ENCODE peak calls at places on chromosomes 16 and 17, in four cellular contexts. I is endothelial cell; O is heart right ventricle; L is CD8-positive, alpha-beta T cell. H is an unnamed sample.

GRCh38 chr16:48132696-48133095 is 23.1 kb downstream of the ABCC12 start:
- DNase-seq in I (no peak), O (no peak), L (no peak), H (no peak)

GRCh38 chr16:78461496-78461938 is 362.1 kb downstream of the WWOX start:
- DNase-seq in I (no peak), O (no peak), L (no peak), H (no peak)

GRCh38 chr17:51238253-51238887 is 21.5 kb downstream of the MBTD1 start:
- DNase-seq in I (no peak), O (no peak), L (no peak), H (peak)

GRCh38 chr16:54931041-54931756 is 534 bp downstream of the IRX5 start:
- DNase-seq in I (peak), O (peak), L (no peak), H (peak)

GRCh38 chr16:71426069-71426879 is 15.6 kb downstream of the TLE7 start:
- DNase-seq in I (peak), O (no peak), L (no peak), H (peak)

GRCh38 chr17:57880086-57880456 is 30.2 kb upstream of the MRPS23 start:
- DNase-seq in I (no peak), O (no peak), L (no peak), H (no peak)

GRCh38 chr16:11585460-11586374 is 1.0 kb downstream of the LITAF start:
- DNase-seq in I (no peak), O (peak), L (no peak), H (peak)

GRCh38 chr17:47077576-47077975 is 98.5 kb upstream of the RPRML start:
- DNase-seq in I (no peak), O (no peak), L (no peak), H (no peak)

GRCh38 chr17:75778861-75779249 is 5.8 kb upstream of the UNK start:
- DNase-seq in I (peak), O (peak), L (no peak), H (peak)

GRCh38 chr16:85455534-85455933 is 157.6 kb upstream of the GSE1 start:
- DNase-seq in I (no peak), O (no peak), L (no peak), H (no peak)

GRCh38 chr16:85453701-85454100 is 159.4 kb upstream of the GSE1 start:
- DNase-seq in I (no peak), O (no peak), L (no peak), H (no peak)

GRCh38 chr16:85453179-85453678 is 159.9 kb upstream of the GSE1 start:
- DNase-seq in I (no peak), O (no peak), L (no peak), H (no peak)

GRCh38 chr16:85452364-85453178 is 160.6 kb upstream of the GSE1 start:
- DNase-seq in I (no peak), O (no peak), L (no peak), H (no peak)

DNA sequence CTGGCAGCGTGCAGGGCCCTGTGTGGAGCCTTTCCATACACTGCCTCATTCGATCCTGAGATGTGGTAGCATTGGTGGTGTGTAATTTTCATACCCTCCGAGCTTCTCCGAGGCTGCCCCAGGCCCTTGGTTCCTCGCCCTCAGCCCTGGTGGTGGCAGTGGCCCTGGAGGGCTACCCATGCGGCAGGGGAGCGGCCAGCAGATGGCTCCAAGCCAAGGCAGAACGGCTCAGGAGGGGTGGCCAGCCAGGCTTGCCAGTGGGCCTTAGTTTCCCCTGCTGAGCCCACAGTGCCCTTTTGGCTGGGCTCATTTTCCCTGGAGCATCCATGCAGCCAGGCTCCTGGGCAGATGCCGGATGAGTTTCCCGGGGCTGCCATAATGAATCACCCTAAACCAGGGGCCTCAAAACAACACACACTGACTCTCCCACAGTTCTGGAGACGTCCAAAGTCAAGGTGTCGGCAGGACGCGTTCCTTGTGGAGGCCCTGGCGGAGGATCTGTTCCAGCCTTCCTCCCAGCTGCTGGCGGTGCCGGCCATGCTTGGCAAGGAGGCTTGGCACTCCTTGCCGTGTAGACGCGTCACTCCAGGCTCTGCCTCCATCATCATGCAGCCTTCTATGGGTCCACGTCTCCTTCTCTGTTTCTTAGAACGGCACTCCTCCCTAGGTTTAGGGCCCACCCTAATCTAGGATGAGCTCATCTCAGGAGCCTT is 158.8 kb upstream of the GSE1 start:
- DNase-seq in I (no peak), O (no peak), L (no peak), H (no peak)
- TF ChIP-seq CTCF in I (no peak), O (no peak), L (no peak), H (no peak)

DNA sequence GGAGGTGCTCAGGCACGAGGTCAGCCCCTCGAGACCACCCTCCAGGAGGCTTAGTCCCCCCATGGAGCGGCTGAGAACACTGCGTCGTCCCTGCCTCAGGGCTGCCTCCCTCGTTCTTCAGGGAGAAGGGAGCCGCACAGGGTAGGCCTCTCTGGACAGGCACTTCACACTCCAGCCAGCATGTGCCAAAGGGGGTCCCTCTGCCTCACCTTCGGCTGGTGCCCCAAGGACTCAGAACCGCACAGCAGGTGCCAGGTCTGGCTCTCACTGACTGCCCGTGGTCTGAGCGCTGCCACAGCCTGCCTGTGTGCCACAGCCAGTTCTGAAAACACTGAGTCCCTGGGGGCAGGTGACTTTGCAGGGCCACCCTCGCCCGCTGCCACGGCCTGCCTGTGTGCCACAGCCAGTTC is 7.1 kb downstream of the P2RX5 start:
- DNase-seq in I (no peak), O (no peak), L (no peak), H (no peak)
- TF ChIP-seq CTCF in I (no peak), O (no peak), L (no peak), H (no peak)

GRCh38 chr17:1108810-1109605 is 70.8 kb downstream of the ABR start:
- DNase-seq in I (peak), O (peak), L (peak), H (peak)
- TF ChIP-seq CTCF in I (no peak), O (no peak), L (no peak), H (no peak)

GRCh38 chr17:28346746-28347246 is 10.5 kb downstream of the POLDIP2 start:
- DNase-seq in I (peak), O (no peak), L (no peak), H (no peak)
- TF ChIP-seq CTCF in I (peak), O (peak), L (no peak), H (no peak)

GRCh38 chr16:9297437-9298113 is 206.1 kb downstream of the HAPSTR1 start:
- DNase-seq in I (peak), O (peak), L (no peak), H (no peak)
- TF ChIP-seq CTCF in I (peak), O (peak), L (no peak), H (no peak)

H was measured in GM20000.